ENCODE peak calls at places on chromosomes 7 and 10, in nine cellular contexts. I is astrocyte of the spinal cord; S is HL-60; Q is skeletal muscle cell; G is spleen; L is PC-9; P is left ventricle myocardium inferior; A is CD8-positive, alpha-beta memory T cell; M is tibial nerve. V is an unnamed sample.
A peak's percentile ranks its signal among the peaks of the same experiment; 100 is the strongest.

GRCh38 chr7:48074231-48074654 is 14.8 kb upstream of the UPP1 start:
- DNase-seq in G (no peak), I (no peak), S (no peak), A (no peak), L (peak; percentile 71), P (no peak), M (no peak), Q (no peak), V (no peak)

GRCh38 chr10:130377986-130378545 is 241.9 kb downstream of the GLRX3 start:
- DNase-seq in M (no peak), P (no peak), L (no peak), Q (no peak), A (no peak), S (no peak), I (no peak), G (no peak), V (no peak)

GRCh38 chr7:10908600-10908999 is 65.1 kb upstream of the PHF14 start:
- DNase-seq in S (no peak), G (no peak), P (no peak), L (no peak), I (no peak), A (no peak), Q (no peak), M (no peak), V (no peak)

GRCh38 chr7:22613466-22613865 is 113.5 kb upstream of the STEAP1B start:
- DNase-seq in S (no peak), L (no peak), A (no peak), G (no peak), I (no peak), M (no peak), Q (no peak), P (no peak), V (no peak)

GRCh38 chr10:17010363-17011145 is 119.1 kb downstream of the CUBN start:
- DNase-seq in P (no peak), Q (no peak), G (no peak), I (no peak), A (no peak), L (no peak), M (no peak), S (no peak), V (no peak)

GRCh38 chr10:58518775-58519174 is 6.1 kb downstream of the BICC1 start:
- DNase-seq in I (peak; percentile 34), Q (no peak), M (no peak), S (no peak), G (no peak), A (no peak), L (no peak), P (no peak), V (no peak)

GRCh38 chr7:36100293-36100692 is 52.8 kb upstream of the EEPD1 start:
- DNase-seq in A (no peak), S (no peak), G (no peak), M (no peak), Q (no peak), I (peak; percentile 20), L (peak; percentile 3), P (no peak), V (no peak)

GRCh38 chr7:85186083-85186520 is 754 bp downstream of the SEMA3D start:
- DNase-seq in S (no peak), I (peak; percentile 66), P (no peak), M (no peak), A (no peak), G (peak; percentile 76), Q (no peak), L (no peak), V (peak; percentile 40)

GRCh38 chr7:132475669-132476116 is 100.6 kb downstream of the PLXNA4 start:
- DNase-seq in A (no peak), G (no peak), S (no peak), M (no peak), I (no peak), P (no peak), Q (no peak), L (no peak), V (no peak)

GRCh38 chr7:43653891-43654504 is 71.1 kb downstream of the STK17A start:
- DNase-seq in G (no peak), M (no peak), Q (no peak), S (no peak), I (no peak), L (no peak), P (no peak), A (no peak), V (no peak)

GRCh38 chr10:7887417-7887816 is 69.1 kb downstream of the TAF3 start:
- DNase-seq in S (no peak), P (no peak), Q (no peak), M (no peak), A (no peak), L (no peak), I (peak; percentile 51), G (no peak), V (no peak)

GRCh38 chr7:141597966-141598365 is 46.8 kb downstream of the AGK start:
- DNase-seq in P (no peak), Q (no peak), A (no peak), L (no peak), I (no peak), M (no peak), G (no peak), S (no peak), V (no peak)

GRCh38 chr7:98418271-98418635 is 17.4 kb upstream of the BAIAP2L1 start:
- DNase-seq in I (peak; percentile 42), P (no peak), M (no peak), G (peak; percentile 39), L (no peak), S (no peak), Q (no peak), A (no peak), V (no peak)

GRCh38 chr10:93465806-93466675 is 16.1 kb downstream of the MYOF start:
- DNase-seq in Q (peak; percentile 78), A (no peak), M (peak; percentile 64), L (peak; percentile 88), G (no peak), S (no peak), P (peak; percentile 75), I (peak; percentile 93), V (peak; percentile 95)

GRCh38 chr10:126930506-126931458 is 25.6 kb downstream of the DOCK1 start:
- DNase-seq in M (no peak), Q (peak; percentile 40), L (no peak), S (no peak), I (peak; percentile 45), P (no peak), G (no peak), A (no peak), V (no peak)

GRCh38 chr10:42754155-42755027 is 28.2 kb upstream of the BMS1 start:
- DNase-seq in L (no peak), G (no peak), I (peak; percentile 6), P (peak; percentile 50), M (no peak), S (no peak), Q (no peak), A (peak; percentile 14), V (no peak)

GRCh38 chr10:71342850-71343773 is 24.1 kb downstream of the SLC29A3 start:
- DNase-seq in M (no peak), L (peak; percentile 98), Q (no peak), S (peak; percentile 84), I (peak; percentile 5), A (no peak), G (no peak), P (no peak), V (no peak)

GRCh38 chr7:12607134-12607533 is 36.6 kb downstream of the SCIN start:
- DNase-seq in Q (no peak), P (no peak), L (no peak), I (no peak), G (no peak), A (no peak), M (no peak), S (no peak), V (no peak)

GRCh38 chr7:149787428-149788299 is 14.3 kb upstream of the ZNF467 start:
- DNase-seq in M (no peak), G (no peak), L (no peak), S (peak; percentile 59), A (no peak), I (no peak), P (no peak), Q (no peak), V (no peak)

GRCh38 chr7:24727165-24728120 is 29.8 kb downstream of the GSDME start:
- DNase-seq in Q (no peak), L (no peak), G (no peak), M (no peak), P (no peak), S (peak; percentile 44), A (no peak), I (no peak), V (no peak)

GRCh38 chr7:65967361-65968155 is 14.5 kb downstream of the GUSB start:
- DNase-seq in S (no peak), Q (no peak), A (no peak), I (no peak), L (no peak), G (peak; percentile 64), P (no peak), M (no peak), V (no peak)
- H3K4me3 ChIP-seq in S (no peak overlapping the region), Q (no peak overlapping the region), A (no peak overlapping the region), I (no peak overlapping the region), L (no peak overlapping the region), G (no peak overlapping the region), P (no peak overlapping the region), M (no peak overlapping the region), V (no peak overlapping the region)

DNA sequence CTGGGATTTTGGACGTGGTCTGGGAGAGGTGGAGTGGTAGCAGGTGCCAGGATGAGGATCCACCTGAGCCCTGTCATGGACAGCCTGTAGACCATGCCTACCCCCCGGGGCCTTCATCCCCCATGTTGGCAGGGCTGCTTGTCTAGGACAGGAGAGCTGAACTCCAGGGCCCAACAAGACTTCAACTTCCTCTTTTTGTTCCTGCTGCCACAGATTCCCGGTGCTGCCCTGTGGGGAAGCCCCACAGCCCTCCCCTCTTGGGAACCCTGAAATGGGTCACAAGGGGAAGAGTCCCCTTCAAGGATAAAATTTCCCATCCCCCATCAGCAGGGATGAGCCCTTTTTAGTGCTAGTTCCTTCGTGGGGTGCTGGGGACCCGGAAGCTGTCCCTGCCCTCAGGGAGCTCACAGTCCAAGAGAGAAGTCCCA is 1.3 kb upstream of the CUEDC2 start:
- DNase-seq in G (no peak), L (no peak), M (no peak), A (no peak), Q (no peak), P (no peak), S (peak; percentile 54), I (no peak), V (no peak)
- H3K4me3 ChIP-seq in G (no peak overlapping the region), L (no peak overlapping the region), M (no peak overlapping the region), A (peak overlapping the region; percentile 23), Q (no peak overlapping the region), P (no peak overlapping the region), S (no peak overlapping the region), I (no peak overlapping the region), V (no peak overlapping the region)

GRCh38 chr7:114084381-114085312 is 165.8 kb upstream of the PPP1R3A start:
- DNase-seq in Q (no peak), S (peak; percentile 5), I (peak; percentile 44), L (no peak), G (peak; percentile 74), P (peak; percentile 39), M (peak; percentile 16), A (no peak), V (no peak)
- H3K4me3 ChIP-seq in Q (peak overlapping the region; percentile 77), S (peak overlapping the region; percentile 69), I (peak overlapping the region; percentile 79), L (peak overlapping the region; percentile 88), G (peak overlapping the region; percentile 55), P (peak overlapping the region; percentile 74), M (peak overlapping the region; percentile 59), A (peak overlapping the region; percentile 45), V (peak overlapping the region; percentile 64)

DNA sequence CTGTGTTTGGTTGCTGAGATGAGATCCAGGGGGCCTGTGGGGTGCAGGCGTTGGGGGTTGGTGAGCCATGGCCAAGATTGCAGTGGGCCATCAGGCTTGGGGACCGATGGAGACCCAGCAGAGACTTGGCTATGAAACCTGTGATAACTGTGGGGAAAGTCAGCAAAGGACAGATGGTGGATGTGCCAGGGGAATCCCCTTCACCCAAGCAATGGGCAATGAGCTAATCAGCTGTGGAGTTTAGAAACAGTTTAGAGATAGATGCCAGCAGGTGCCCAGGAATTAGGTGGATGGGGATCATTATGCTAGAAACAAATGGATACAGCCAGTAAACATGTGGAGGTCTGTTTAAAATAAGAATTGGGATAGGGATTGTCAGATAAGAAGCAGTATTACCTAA is 151.4 kb upstream of the FERD3L start:
- DNase-seq in I (no peak), P (no peak), L (no peak), S (no peak), M (no peak), G (no peak), A (no peak), Q (no peak), V (no peak)
- H3K4me3 ChIP-seq in I (no peak overlapping the region), P (no peak overlapping the region), L (no peak overlapping the region), S (no peak overlapping the region), M (no peak overlapping the region), G (no peak overlapping the region), A (no peak overlapping the region), Q (no peak overlapping the region), V (no peak overlapping the region)

V was measured in HFF-Myc.